ENCODE peak calls at places on chromosomes 16 and 17, in eight cellular contexts. A is kidney epithelial cell; J is bronchial epithelial cell; V is naive thymus-derived CD4-positive, alpha-beta T cell; Q is adipocyte; I is adrenal gland; T is mammary epithelial cell; R is sigmoid colon. O is an unnamed sample.

GRCh38 chr16:9053006-9053601 is 38.3 kb upstream of the HAPSTR1 start:
- DNase-seq in Q (peak; percentile 64), R (peak; percentile 65), V (no peak), T (peak; percentile 44), A (no peak), I (peak; percentile 44), J (peak; percentile 65), O (peak; percentile 87)

GRCh38 chr17:16938496-16939270 is 33.2 kb downstream of the TNFRSF13B start:
- DNase-seq in T (no peak), V (no peak), A (no peak), I (no peak), R (peak; percentile 37), J (no peak), Q (no peak), O (no peak)

GRCh38 chr17:68821860-68822693 is 133.1 kb downstream of the ABCA8 start:
- DNase-seq in V (no peak), A (peak; percentile 86), R (no peak), T (peak; percentile 85), I (peak; percentile 54), Q (peak; percentile 64), J (peak; percentile 92), O (peak; percentile 88)

GRCh38 chr17:63911657-63912100 is 621 bp upstream of the CSHL1 start:
- DNase-seq in J (peak; percentile 29), R (no peak), A (no peak), V (peak; percentile 64), I (peak; percentile 55), Q (peak; percentile 64), T (no peak), O (peak; percentile 28)

GRCh38 chr17:79510071-79510470 is 100.8 kb downstream of the RBFOX3 start:
- DNase-seq in Q (no peak), I (no peak), T (no peak), V (no peak), A (no peak), R (no peak), J (no peak), O (no peak)

GRCh38 chr17:2055494-2056220 is 754 bp downstream of the HIC1 start:
- DNase-seq in I (no peak), V (peak; percentile 34), Q (peak; percentile 65), R (peak; percentile 68), J (no peak), T (no peak), A (no peak), O (peak; percentile 37)

GRCh38 chr16:79873825-79874224 is 273.3 kb upstream of the MAF start:
- DNase-seq in R (no peak), T (no peak), Q (no peak), J (no peak), I (no peak), V (no peak), A (no peak), O (no peak)

GRCh38 chr17:79778504-79779087 is 648 bp downstream of the CBX2 start:
- DNase-seq in R (peak; percentile 66), J (no peak), V (peak; percentile 33), I (no peak), A (no peak), Q (no peak), T (no peak), O (peak; percentile 17)

GRCh38 chr16:3480901-3481695 is 14.2 kb downstream of the C16orf90 start:
- DNase-seq in I (no peak), R (no peak), J (no peak), Q (no peak), T (no peak), V (no peak), A (no peak), O (no peak)

GRCh38 chr17:28950017-28950751 is 1.1 kb downstream of the PHF12 start:
- DNase-seq in T (peak; percentile 24), V (peak; percentile 60), R (peak; percentile 87), J (no peak), I (peak; percentile 59), A (no peak), Q (peak; percentile 63), O (peak; percentile 71)

GRCh38 chr16:88769617-88770458 is 15.2 kb downstream of the PIEZO1 start:
- DNase-seq in V (no peak), R (no peak), A (no peak), Q (no peak), J (peak; percentile 56), T (peak; percentile 42), I (no peak), O (peak; percentile 59)

GRCh38 chr16:23434380-23434779 is 18.6 kb downstream of the COG7 start:
- DNase-seq in J (peak; percentile 65), V (peak; percentile 64), I (no peak), A (no peak), Q (peak; percentile 86), T (peak; percentile 56), R (no peak), O (peak; percentile 74)

GRCh38 chr16:83878838-83879237 is 20.1 kb upstream of the MLYCD start:
- DNase-seq in T (peak; percentile 35), I (no peak), Q (peak; percentile 87), A (no peak), J (peak; percentile 60), R (no peak), V (no peak), O (peak; percentile 67)

GRCh38 chr17:47265983-47266541 is 12.4 kb downstream of the ITGB3 start:
- DNase-seq in J (peak; percentile 82), V (no peak), I (no peak), T (peak; percentile 69), R (no peak), A (peak; percentile 52), Q (peak; percentile 15), O (peak; percentile 59)

GRCh38 chr16:87043273-87044030 is 273.7 kb downstream of the C16orf95 start:
- DNase-seq in J (no peak), Q (no peak), A (no peak), T (no peak), R (peak; percentile 79), V (no peak), I (no peak), O (no peak)

GRCh38 chr17:74987909-74988711 is 678 bp downstream of the CDR2L start:
- DNase-seq in I (peak; percentile 80), R (peak; percentile 95), J (peak; percentile 39), A (no peak), V (peak; percentile 23), T (peak; percentile 73), Q (peak; percentile 94), O (peak; percentile 89)

GRCh38 chr17:13114601-13115024 is 96.8 kb upstream of the ELAC2 start:
- DNase-seq in T (peak; percentile 6), V (no peak), J (no peak), R (no peak), A (no peak), Q (peak; percentile 82), I (no peak), O (peak; percentile 26)

GRCh38 chr17:41629826-41630670 is 5.7 kb upstream of the KRT17 start:
- DNase-seq in A (no peak), V (no peak), J (no peak), Q (no peak), T (no peak), R (no peak), I (no peak), O (no peak)

GRCh38 chr16:676565-677297 is 1.3 kb downstream of the RHBDL1 start:
- DNase-seq in Q (no peak), I (no peak), J (peak; percentile 92), R (no peak), T (peak; percentile 95), V (no peak), A (no peak), O (no peak)

GRCh38 chr17:4101127-4101798 is 41.6 kb downstream of the ZZEF1 start:
- DNase-seq in V (no peak), R (no peak), T (no peak), Q (no peak), J (no peak), I (no peak), A (no peak), O (peak; percentile 75)
- H3K27me3 ChIP-seq in V (no peaks in the 10 kb centered on the region), R (no peaks in the 10 kb centered on the region), T (no peaks in the 10 kb centered on the region), Q (no peaks in the 10 kb centered on the region), J (no peaks in the 10 kb centered on the region), I (no peaks in the 10 kb centered on the region), A (no peaks in the 10 kb centered on the region), O (no peaks in the 10 kb centered on the region)

DNA sequence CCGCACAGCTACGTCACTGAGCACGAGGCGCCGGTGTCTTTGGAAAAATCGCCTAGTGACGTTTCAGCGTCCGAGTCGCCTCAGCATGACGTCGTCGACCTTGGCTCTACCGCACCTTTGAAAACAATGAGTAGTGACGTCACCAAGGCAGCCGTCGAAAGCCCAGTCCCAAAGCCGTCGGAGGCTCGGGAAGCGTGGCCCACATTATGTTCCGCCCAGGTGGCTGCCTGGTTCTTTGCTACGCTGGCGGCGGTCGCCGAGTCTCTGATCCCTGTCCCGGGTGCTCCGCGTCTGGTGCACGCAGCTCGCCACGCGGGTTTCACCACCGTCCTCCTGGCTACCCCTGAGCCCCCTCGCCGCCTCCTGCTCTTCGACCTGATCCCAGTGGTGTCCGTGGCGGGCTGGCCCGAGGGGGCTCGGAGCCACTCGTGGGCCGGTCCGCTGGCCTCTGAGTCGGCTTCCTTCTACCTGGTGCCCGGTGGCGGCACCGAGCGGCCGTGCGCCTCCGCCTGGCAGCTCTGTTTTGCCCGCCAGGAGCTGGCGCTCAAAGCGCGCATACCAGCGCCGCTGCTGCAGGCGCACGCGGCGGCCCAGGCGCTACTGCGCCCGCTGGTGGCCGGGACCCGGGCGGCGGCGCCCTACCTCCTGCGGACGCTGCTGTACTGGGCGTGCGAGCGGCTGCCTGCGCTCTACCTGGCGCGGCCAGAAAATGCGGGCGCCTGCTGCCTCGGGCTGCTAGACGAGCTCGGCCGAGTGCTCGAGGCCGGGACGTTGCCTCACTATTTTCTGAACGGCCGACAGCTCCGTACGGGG is 1.5 kb downstream of the TMEM102 start:
- DNase-seq in J (peak; percentile 76), A (no peak), V (peak; percentile 84), T (peak; percentile 88), I (peak; percentile 87), Q (peak; percentile 91), R (peak; percentile 87), O (peak; percentile 73)
- H3K4me3 ChIP-seq in J (peak overlapping the region; percentile 57), A (peak overlapping the region; percentile 73), V (peak overlapping the region; percentile 65), T (peak overlapping the region; percentile 68), I (peak overlapping the region; percentile 30), Q (peak overlapping the region; percentile 64), R (peak overlapping the region; percentile 43), O (peak overlapping the region; percentile 52)

GRCh38 chr17:57308543-57309186 is 52.3 kb downstream of the MSI2 start:
- DNase-seq in I (peak; percentile 59), A (no peak), V (no peak), Q (no peak), J (no peak), R (no peak), T (no peak), O (no peak)
- H3K27me3 ChIP-seq in I (no peaks in the 10 kb centered on the region), A (no peaks in the 10 kb centered on the region), V (no peaks in the 10 kb centered on the region), Q (no peaks in the 10 kb centered on the region), J (no peaks in the 10 kb centered on the region), R (no peaks in the 10 kb centered on the region), T (no peaks in the 10 kb centered on the region), O (no peaks in the 10 kb centered on the region)

DNA sequence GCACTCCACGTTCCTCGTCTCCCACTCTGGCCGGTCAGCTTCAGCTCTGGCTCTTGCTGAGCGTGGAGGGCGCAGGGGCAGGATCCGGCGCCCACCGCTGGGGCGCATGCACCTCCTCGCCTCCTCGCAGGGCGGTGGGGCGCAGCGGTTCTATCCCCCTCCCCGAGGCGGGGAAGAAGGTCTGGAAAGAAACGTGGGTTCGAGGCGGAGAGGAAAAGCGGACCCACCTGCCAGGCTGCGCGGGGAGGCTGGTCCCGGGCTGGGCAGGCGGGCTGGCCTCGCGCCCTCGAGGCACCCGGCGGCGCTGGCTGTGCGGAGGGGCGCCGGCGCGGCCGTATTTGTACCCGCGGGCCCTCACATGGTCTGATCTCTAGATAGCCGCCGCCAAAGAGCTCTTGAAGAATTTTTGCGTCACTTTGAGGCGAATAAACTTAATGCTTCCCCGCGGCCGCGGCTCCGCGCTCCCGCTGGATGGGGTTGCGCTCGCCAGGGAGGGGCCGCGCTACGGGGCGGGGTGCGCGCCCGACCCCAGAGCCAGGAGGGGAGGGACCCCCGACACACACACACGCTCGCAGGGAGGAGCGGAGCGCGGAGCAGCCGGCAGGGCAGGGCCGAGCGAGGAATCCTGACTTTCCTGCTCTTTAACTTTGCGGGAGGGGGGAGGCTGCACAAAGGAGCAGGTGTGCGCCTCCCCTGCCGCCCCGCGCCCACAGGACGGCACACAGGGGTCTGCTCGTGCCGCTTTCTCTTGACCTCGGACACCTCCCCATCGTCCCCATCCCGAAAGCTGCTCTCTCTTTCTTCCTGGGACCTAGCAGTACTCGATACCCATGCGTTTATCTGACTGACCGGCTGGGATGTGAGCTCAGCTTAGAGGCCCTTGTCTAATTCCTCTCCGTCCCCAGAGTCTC is at the start of gene SLC6A4:
- DNase-seq in T (peak; percentile 18), V (no peak), A (no peak), J (no peak), Q (peak; percentile 54), I (no peak), R (no peak), O (peak; percentile 23)
- H3K4me3 ChIP-seq in T (peak within 1 kb of the TSS; percentile 43), V (peak within 1 kb of the TSS; percentile 33), A (peak within 1 kb of the TSS; percentile 30), J (peak within 1 kb of the TSS; percentile 31), Q (peak within 1 kb of the TSS; percentile 77), I (peak within 1 kb of the TSS; percentile 34), R (peak within 1 kb of the TSS; percentile 40), O (peak within 1 kb of the TSS; percentile 53)